ENCODE peak calls at places on chromosomes 12 and 14, in seven cellular contexts. R is upper lobe of right lung, C is HCT116, P is GM12865, E is RWPE1, B is tibial nerve, T is lower lobe of right lung. L is an unnamed sample.

GRCh38 chr14:76870146-76870545 is 43.9 kb downstream of the LRRC74A start:
- DNase-seq in R (no peak), C (no peak), P (peak; percentile 36), E (no peak), B (no peak), T (no peak), L (no peak)

GRCh38 chr12:105820407-105821140 is 318.2 kb downstream of the NUAK1 start:
- DNase-seq in R (no peak), C (no peak), P (no peak), E (no peak), B (peak; percentile 78), T (no peak), L (no peak)

GRCh38 chr12:89556976-89557375 is 31.1 kb upstream of the POC1B start:
- DNase-seq in R (no peak), C (peak; percentile 45), P (no peak), E (peak; percentile 14), B (no peak), T (no peak), L (no peak)

GRCh38 chr14:22520235-22520634 is 68.8 kb downstream of the DAD1 start:
- DNase-seq in R (no peak), C (no peak), P (no peak), E (peak; percentile 70), B (no peak), T (no peak), L (no peak)

GRCh38 chr12:97404093-97404492 is 58.5 kb upstream of the RMST start:
- DNase-seq in R (no peak), C (no peak), P (no peak), E (no peak), B (no peak), T (no peak), L (no peak)

GRCh38 chr12:52521175-52521574 is 981 bp upstream of the KRT5 start:
- DNase-seq in R (no peak), C (peak; percentile 23), P (no peak), E (peak; percentile 73), B (no peak), T (no peak), L (no peak)

GRCh38 chr12:29039013-29039412 is 110.1 kb upstream of the FAR2 start:
- DNase-seq in R (no peak), C (no peak), P (no peak), E (no peak), B (no peak), T (no peak), L (no peak)

GRCh38 chr12:117284160-117284559 is 77.3 kb downstream of the NOS1 start:
- DNase-seq in R (no peak), C (no peak), P (no peak), E (no peak), B (no peak), T (no peak), L (no peak)

GRCh38 chr14:64137657-64138290 is 156.4 kb downstream of the ESR2 start:
- DNase-seq in R (no peak), C (no peak), P (peak; percentile 20), E (no peak), B (no peak), T (no peak), L (no peak)

GRCh38 chr14:96502621-96503251 is 554 bp downstream of the PAPOLA start:
- DNase-seq in R (peak; percentile 85), C (no peak), P (peak; percentile 74), E (peak; percentile 49), B (peak; percentile 40), T (peak; percentile 84), L (peak; percentile 8)

GRCh38 chr12:69469854-69470188 is 367 bp upstream of the FRS2 start:
- DNase-seq in R (no peak), C (no peak), P (no peak), E (no peak), B (no peak), T (no peak), L (no peak)

GRCh38 chr14:95065411-95065810 is 91.9 kb downstream of the DICER1 start:
- DNase-seq in R (no peak), C (no peak), P (no peak), E (no peak), B (no peak), T (no peak), L (no peak)

GRCh38 chr12:92543359-92543758 is 159.4 kb upstream of the PLEKHG7 start:
- DNase-seq in R (no peak), C (no peak), P (peak; percentile 44), E (peak; percentile 24), B (no peak), T (no peak), L (no peak)

GRCh38 chr12:51270847-51271518 is 768 bp upstream of the SMAGP start:
- DNase-seq in R (no peak), C (peak; percentile 61), P (no peak), E (peak; percentile 73), B (no peak), T (no peak), L (no peak)

GRCh38 chr14:36524220-36524837 is 4.3 kb upstream of the NKX2-1 start:
- DNase-seq in R (peak; percentile 70), C (no peak), P (no peak), E (no peak), B (no peak), T (no peak), L (no peak)

GRCh38 chr12:127355061-127355820 is 911.7 kb upstream of the TMEM132C start:
- DNase-seq in R (no peak), C (no peak), P (peak; percentile 28), E (peak; percentile 43), B (no peak), T (no peak), L (peak; percentile 14)

GRCh38 chr12:75489187-75489586 is 8.6 kb downstream of the GLIPR1 start:
- DNase-seq in R (no peak), C (no peak), P (no peak), E (no peak), B (no peak), T (no peak), L (no peak)

GRCh38 chr12:28343687-28344086 is 153.4 kb downstream of the CCDC91 start:
- DNase-seq in R (no peak), C (no peak), P (no peak), E (no peak), B (no peak), T (no peak), L (no peak)

GRCh38 chr14:93286212-93286890 is 46.5 kb downstream of the BTBD7 start:
- DNase-seq in R (no peak), C (no peak), P (no peak), E (no peak), B (no peak), T (no peak), L (no peak)

GRCh38 chr12:130868412-130868811 is 3.5 kb upstream of the RAN start:
- DNase-seq in R (no peak), C (no peak), P (no peak), E (no peak), B (no peak), T (no peak), L (no peak)

GRCh38 chr12:114764516-114764915 is 80.5 kb upstream of the TBX3 start:
- DNase-seq in R (no peak), C (no peak), P (no peak), E (no peak), B (no peak), T (no peak), L (no peak)

GRCh38 chr12:107990325-107990724 is 138.8 kb upstream of the WSCD2 start:
- DNase-seq in R (peak; percentile 52), C (peak; percentile 27), P (peak; percentile 54), E (no peak), B (peak; percentile 12), T (no peak), L (peak; percentile 53)

GRCh38 chr14:98959410-98959809 is 312.6 kb downstream of the BCL11B start:
- DNase-seq in R (no peak), C (no peak), P (no peak), E (no peak), B (no peak), T (no peak), L (no peak)

GRCh38 chr14:105945891-105946290 is 419.5 kb downstream of the TMEM121 start:
- DNase-seq in R (no peak), C (no peak), P (peak; percentile 28), E (no peak), B (no peak), T (no peak), L (no peak)
- TF ChIP-seq CTCF in R (peak; percentile 23), C (peak; percentile 32), P (peak; percentile 24), E (no peak), B (no peak), T (no peak), L (no peak)

GRCh38 chr14:82047777-82048470 is 514.3 kb upstream of the SEL1L start:
- DNase-seq in R (no peak), C (no peak), P (no peak), E (no peak), B (no peak), T (no peak), L (no peak)

GRCh38 chr14:82055511-82055910 is 521.9 kb upstream of the SEL1L start:
- DNase-seq in R (no peak), C (no peak), P (no peak), E (no peak), B (no peak), T (no peak), L (no peak)

DNA sequence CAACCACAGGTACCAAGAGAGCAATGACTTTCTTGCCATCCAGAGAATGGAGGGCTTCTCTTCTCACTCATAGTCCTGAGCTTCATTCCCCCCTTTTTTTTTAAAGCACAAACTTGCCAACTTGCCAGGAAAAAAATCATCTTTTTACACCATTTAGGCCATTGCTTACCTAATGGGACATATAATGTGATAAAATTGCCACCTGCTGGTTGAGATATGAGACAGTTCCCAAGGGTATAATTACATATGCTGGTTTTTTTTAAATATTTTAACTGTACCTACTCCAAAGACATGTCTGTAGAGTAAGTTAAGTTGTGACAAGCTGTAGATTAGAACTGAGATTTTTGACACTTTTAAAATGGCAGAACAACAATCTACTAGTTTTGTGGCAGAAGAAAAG is 519.1 kb upstream of the SEL1L start:
- DNase-seq in R (no peak), C (no peak), P (no peak), E (no peak), B (no peak), T (no peak), L (no peak)
- TF ChIP-seq CTCF in R (no peak), C (no peak), P (no peak), E (no peak), B (no peak), T (no peak), L (no peak)

DNA sequence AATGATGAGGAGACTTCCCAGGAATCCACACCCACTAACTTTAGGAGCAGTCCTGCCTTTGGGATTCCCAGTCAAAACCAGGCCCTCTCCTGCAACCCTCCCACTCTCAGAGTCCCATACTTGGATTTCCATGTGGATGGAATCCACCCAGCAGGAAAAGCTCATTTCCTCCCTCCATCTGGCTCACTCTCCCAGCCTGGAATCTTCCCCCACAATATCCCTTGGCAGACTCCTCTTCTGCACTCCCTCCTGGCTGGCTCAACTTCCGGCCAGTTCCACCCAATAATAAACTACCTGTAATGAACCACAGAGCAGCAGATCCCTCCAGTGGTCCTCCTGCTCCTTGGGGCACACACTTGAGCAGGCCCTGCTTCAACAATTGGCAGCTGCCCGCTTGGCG is 102.8 kb upstream of the EGLN3 start:
- DNase-seq in R (no peak), C (no peak), P (no peak), E (no peak), B (peak; percentile 32), T (no peak), L (no peak)
- TF ChIP-seq CTCF in R (peak; percentile 12), C (no peak), P (no peak), E (no peak), B (no peak), T (no peak), L (no peak)

DNA sequence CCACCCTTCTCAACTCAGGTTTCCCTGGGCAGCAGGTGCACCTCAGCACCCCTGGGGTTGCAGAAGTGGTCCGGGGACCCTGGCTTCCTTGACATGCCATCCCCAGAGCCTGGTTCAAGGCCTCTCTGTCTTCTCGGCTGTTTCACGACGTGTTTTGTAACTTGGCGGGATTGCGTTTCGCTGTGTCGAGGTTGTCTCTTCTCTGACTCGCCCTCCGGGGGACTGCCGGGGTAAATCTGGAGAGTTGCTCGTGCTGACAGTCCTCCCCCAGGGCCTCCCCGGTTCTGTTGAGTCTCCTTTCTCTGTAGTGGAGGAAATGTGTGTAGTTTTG is 25.6 kb downstream of the MEG3 start:
- DNase-seq in R (no peak), C (no peak), P (no peak), E (no peak), B (no peak), T (no peak), L (no peak)
- TF ChIP-seq CTCF in R (no peak), C (no peak), P (no peak), E (no peak), B (no peak), T (no peak), L (no peak)

L was measured in MM.1S.